ENCODE peak calls at places on chromosomes 4 and X, in nine cellular contexts. S is AG10803, E is kidney, V is fibroblast of lung, O is Calu3, I is Peyer's patch, Z is right lobe of liver, P is cardiac muscle cell, Y is ascending aorta. F is an unnamed sample.

GRCh38 chr4:85952518-85952917 is 407.3 kb downstream of the MAPK10 start:
- DNase-seq in V (peak), P (no peak), Z (no peak), I (no peak), O (no peak), S (peak), Y (no peak), E (no peak), F (no peak)

GRCh38 chr4:136412708-136413107 is 1119.6 kb downstream of the PCDH18 start:
- DNase-seq in P (no peak), Y (no peak), V (peak), I (no peak), S (no peak), E (no peak), Z (no peak), O (no peak), F (no peak)

GRCh38 chr4:152357206-152357605 is 178.7 kb downstream of the FBXW7 start:
- DNase-seq in P (no peak), S (peak), Y (no peak), O (no peak), I (peak), E (no peak), Z (no peak), V (peak), F (no peak)

GRCh38 chr4:952881-953573 is 20.3 kb downstream of the DGKQ start:
- DNase-seq in P (no peak), O (no peak), I (no peak), V (no peak), Y (no peak), E (peak), Z (no peak), S (no peak), F (no peak)

GRCh38 chr4:48543796-48544195 is 53.7 kb downstream of the ZAR1 start:
- DNase-seq in Z (no peak), O (no peak), E (no peak), I (no peak), Y (no peak), P (no peak), V (no peak), S (no peak), F (no peak)

GRCh38 chr4:95548738-95549245 is at the start of gene UNC5C:
- DNase-seq in E (peak), Y (no peak), V (peak), I (peak), P (peak), O (peak), Z (peak), S (peak), F (no peak)

GRCh38 chrX:72003811-72004750 is 93.4 kb downstream of the NHSL2 start:
- DNase-seq in S (peak), Y (no peak), I (no peak), Z (no peak), P (peak), V (no peak), E (peak), O (peak), F (peak)

GRCh38 chr4:41080964-41081363 is 133.4 kb downstream of the APBB2 start:
- DNase-seq in P (no peak), E (no peak), Y (no peak), O (no peak), S (no peak), Z (no peak), V (no peak), I (no peak), F (no peak)

GRCh38 chr4:146051724-146052396 is 113.2 kb upstream of the ZNF827 start:
- DNase-seq in S (peak), P (no peak), O (no peak), I (no peak), Y (no peak), Z (no peak), V (peak), E (no peak), F (no peak)

GRCh38 chrX:9865804-9866471 is 79.7 kb downstream of the SHROOM2 start:
- DNase-seq in I (no peak), P (no peak), Z (no peak), O (peak), Y (no peak), V (no peak), S (no peak), E (no peak), F (no peak)

GRCh38 chrX:37474478-37474877 is 97.0 kb upstream of the LANCL3 start:
- DNase-seq in O (no peak), Y (no peak), E (no peak), S (no peak), I (no peak), V (no peak), Z (no peak), P (no peak), F (no peak)
- TF ChIP-seq CTCF in O (no peak), Y (no peak), E (no peak), S (no peak), I (no peak), V (no peak), Z (no peak), P (no peak), F (no peak)

DNA sequence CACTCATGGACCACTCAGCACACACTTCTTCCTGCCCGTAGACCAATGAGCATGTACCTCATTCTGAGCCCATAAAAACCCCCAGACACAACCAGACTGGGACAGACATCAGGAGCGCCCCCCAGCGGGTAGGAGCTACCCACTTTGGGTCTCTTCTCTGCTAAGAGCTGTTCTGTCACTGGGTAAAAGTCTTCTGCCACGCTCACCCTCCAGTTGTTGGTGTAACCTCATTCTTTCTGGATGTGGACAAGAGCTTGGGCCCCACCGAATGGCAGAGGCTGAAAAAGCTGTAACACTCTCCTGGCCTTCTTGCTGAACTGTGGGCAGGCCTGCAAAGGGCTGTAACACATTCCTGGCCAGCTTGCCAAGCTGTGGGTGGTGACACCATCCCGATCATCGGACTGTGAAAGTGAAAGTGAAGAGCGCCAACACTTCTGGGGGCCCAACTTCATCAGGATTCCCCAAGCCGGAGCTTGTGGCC is 137.6 kb downstream of the TECRL start:
- DNase-seq in Y (no peak), V (no peak), O (peak), Z (no peak), S (no peak), I (no peak), E (no peak), P (peak), F (no peak)
- TF ChIP-seq CTCF in Y (no peak), V (no peak), O (no peak), Z (no peak), S (no peak), I (no peak), E (no peak), P (no peak), F (no peak)

DNA sequence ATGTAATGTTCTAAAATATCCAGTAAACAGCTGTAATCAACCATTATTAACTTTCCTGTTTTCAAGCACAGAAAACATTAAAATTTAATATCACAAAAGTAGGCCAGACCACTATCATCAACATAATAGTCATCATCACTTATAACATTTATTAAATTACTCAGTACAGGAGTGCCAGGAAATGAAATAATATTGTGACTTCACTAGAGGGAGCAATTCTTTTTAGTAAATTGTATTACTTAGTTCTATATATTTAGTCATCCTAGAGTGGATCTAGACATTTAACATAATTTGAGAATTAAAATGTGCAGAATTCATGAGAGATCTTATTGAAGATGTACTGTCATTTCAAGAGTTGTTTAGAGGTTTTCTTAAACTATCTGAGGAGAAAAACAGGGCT is 33.6 kb downstream of the PITX2 start:
- DNase-seq in E (no peak), Z (no peak), O (no peak), Y (no peak), V (peak), I (no peak), S (peak), P (no peak), F (no peak)
- TF ChIP-seq CTCF in E (no peak), Z (no peak), O (no peak), Y (no peak), V (no peak), I (no peak), S (peak), P (peak), F (no peak)

GRCh38 chrX:96182366-96182765 is 502.3 kb upstream of the DIAPH2 start:
- DNase-seq in O (peak), Z (peak), P (peak), I (no peak), S (peak), E (no peak), Y (no peak), V (peak), F (no peak)

GRCh38 chrX:96181571-96181970 is 503.1 kb upstream of the DIAPH2 start:
- DNase-seq in Y (no peak), Z (no peak), S (no peak), V (no peak), E (no peak), I (no peak), O (no peak), P (no peak), F (no peak)

DNA sequence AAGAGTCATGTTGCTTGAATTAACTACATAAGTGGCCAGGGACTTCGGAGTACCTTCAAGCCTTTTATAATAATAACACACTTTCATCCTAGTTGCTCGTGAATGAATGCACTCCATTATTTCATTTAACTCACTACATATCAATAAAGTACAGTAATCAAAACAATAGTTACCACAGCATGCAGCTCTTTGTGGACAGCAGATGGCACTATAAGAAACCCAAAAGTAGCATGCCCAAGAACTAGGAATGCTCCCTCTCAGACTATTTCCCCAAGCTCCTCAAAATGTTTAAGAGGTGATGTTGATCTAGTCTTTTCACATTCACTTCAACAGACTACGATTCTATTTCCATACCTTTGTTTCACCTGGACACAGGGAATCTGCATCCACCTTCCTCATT is 500.8 kb upstream of the DIAPH2 start:
- DNase-seq in P (no peak), I (no peak), E (no peak), Y (no peak), Z (no peak), V (peak), S (peak), O (no peak), F (no peak)
- TF ChIP-seq CTCF in P (peak), I (no peak), E (no peak), Y (peak), Z (peak), V (peak), S (peak), O (no peak), F (no peak)

GRCh38 chrX:119389214-119389613 is 9.9 kb upstream of the SLC25A43 start:
- DNase-seq in O (no peak), P (no peak), I (no peak), E (no peak), Z (peak), S (no peak), V (no peak), Y (no peak), F (no peak)

GRCh38 chrX:119393144-119393543 is 6.0 kb upstream of the SLC25A43 start:
- DNase-seq in Z (no peak), O (no peak), V (no peak), I (no peak), S (no peak), P (no peak), E (no peak), Y (no peak), F (no peak)

GRCh38 chrX:119389854-119390501 is 9.2 kb upstream of the SLC25A43 start:
- DNase-seq in I (no peak), P (no peak), Z (peak), V (no peak), O (no peak), Y (no peak), E (no peak), S (no peak), F (peak)

DNA sequence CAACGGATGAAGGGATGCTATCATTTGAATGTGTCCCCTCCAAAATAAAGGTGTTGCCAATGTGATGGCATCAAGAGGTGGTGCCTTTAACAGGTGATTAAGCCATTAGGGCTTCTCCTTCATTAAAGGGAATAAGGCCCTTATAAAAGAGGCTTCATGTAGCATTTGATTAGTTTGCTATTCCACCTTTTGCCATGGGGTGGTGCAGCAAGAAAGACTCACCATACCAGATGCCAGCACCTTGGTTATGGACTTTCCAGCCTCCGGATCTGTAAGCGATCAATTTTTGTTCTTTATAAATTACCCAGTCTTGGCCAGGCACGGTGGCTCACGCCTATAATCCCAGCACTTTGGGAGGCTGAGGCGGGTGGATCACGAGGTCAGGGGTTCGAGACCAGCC is 7.9 kb upstream of the SLC25A43 start:
- DNase-seq in O (peak), V (peak), E (no peak), P (no peak), Y (no peak), S (peak), Z (peak), I (peak), F (no peak)
- TF ChIP-seq CTCF in O (peak), V (peak), E (peak), P (peak), Y (no peak), S (peak), Z (no peak), I (no peak), F (no peak)

GRCh38 chrX:51395474-51395806 is 62.8 kb downstream of the NUDT10 start:
- DNase-seq in I (no peak), P (no peak), Y (no peak), O (no peak), V (no peak), Z (no peak), E (no peak), S (no peak), F (no peak)

DNA sequence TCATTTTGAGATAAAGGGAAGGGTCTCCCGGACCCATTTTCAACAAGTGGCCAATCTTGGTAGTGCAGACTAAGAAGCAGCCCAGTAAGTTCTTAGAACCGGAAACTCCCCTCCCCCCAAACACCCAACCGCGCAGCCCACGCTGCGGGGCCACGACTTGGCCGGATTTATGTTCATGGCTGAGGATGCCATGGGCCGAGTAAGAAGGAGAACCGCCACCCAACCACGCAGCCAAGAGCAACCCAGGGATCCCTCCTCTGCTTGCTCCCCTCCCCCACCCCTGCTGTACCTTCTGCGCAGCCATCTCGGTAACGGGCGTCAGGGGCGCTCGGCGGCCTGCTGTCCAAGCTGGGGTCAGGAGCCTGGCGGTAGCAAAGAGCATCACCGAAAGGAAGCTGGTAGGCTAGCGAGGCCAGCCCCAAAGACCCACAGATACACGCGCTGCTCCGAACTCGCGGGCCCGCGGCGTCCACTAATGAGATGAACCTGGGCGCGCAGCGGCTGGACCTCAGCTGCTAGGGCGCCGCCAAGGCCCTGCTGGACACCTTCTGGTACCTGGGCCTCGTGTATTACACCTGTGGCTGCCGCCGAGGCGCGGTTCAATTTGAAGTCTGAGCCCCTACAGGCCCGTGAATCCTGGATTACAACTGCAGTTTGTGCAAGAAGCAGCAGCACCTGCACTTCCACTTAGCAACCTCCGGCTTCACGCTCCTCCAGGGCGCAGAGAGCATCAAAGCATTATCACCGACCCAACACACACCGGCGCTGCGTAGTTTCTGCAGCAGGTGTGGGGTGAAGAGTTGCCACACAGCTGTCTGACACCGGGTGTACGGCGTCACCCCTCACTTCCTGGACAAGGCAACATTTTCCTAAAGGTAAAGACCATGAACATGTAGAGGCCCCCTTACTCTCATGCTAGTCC is 63.4 kb downstream of the NUDT10 start:
- DNase-seq in O (no peak), I (peak), V (peak), P (peak), S (no peak), Y (no peak), Z (no peak), E (peak), F (no peak)
- TF ChIP-seq CTCF in O (no peak), I (no peak), V (no peak), P (peak), S (no peak), Y (peak), Z (no peak), E (no peak), F (no peak)

GRCh38 chr4:166546009-166546408 is 673.0 kb downstream of the TLL1 start:
- DNase-seq in Y (no peak), Z (no peak), I (no peak), S (no peak), E (no peak), P (no peak), O (no peak), V (no peak), F (no peak)
- TF ChIP-seq CTCF in Y (no peak), Z (no peak), I (no peak), S (no peak), E (no peak), P (no peak), O (no peak), V (no peak), F (no peak)

DNA sequence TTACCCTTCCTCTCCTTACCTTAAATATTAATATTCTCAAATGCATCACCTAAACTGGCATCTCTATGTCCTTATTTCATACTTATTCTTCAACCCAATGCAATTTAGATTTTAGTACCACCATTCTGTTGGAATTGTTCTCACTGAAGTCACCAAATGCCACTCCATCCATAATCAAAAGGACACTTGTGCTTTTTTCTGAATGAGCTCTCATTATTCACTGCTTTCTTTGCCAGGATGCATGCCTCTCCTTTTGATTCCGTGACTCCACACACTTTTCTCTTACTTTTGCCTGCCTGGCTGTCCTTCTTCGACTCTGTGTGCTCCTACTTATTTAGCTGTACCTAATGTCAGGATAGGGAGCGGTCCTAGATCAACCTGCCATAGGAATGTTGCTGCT is 633.1 kb upstream of the BOD1L1 start:
- DNase-seq in Z (no peak), E (no peak), I (no peak), O (no peak), S (no peak), Y (no peak), P (no peak), V (no peak), F (no peak)
- TF ChIP-seq CTCF in Z (no peak), E (no peak), I (no peak), O (no peak), S (no peak), Y (no peak), P (no peak), V (no peak), F (no peak)

F was measured in vagina.